ENCODE peak calls at places on chromosomes 1 and 21, in nine cellular contexts. S is fibroblast of lung, D is M059J, K is T1000, P is posterior cingulate gyrus, Y is thoracic aorta, L is NCI-H1930, R is neuronal stem cell, M is mammary epithelial cell. V is an unnamed sample.

GRCh38 chr1:175166746-175167145 is 25.8 kb downstream of the KIAA0040 start:
- DNase-seq in D (no peak), M (no peak), P (no peak), L (no peak), R (no peak), Y (no peak), S (no peak), K (no peak), V (no peak)

GRCh38 chr1:63087966-63088365 is 234.4 kb upstream of the FOXD3 start:
- DNase-seq in D (peak), P (peak), K (no peak), S (peak), R (peak), L (peak), M (no peak), Y (no peak), V (no peak)

GRCh38 chr1:92446546-92446945 is 40.2 kb downstream of the GFI1 start:
- DNase-seq in P (no peak), S (peak), L (no peak), Y (no peak), D (peak), R (no peak), M (peak), K (no peak), V (no peak)

GRCh38 chr1:60068393-60069045 is 5.1 kb downstream of the C1orf87 start:
- DNase-seq in K (no peak), P (no peak), Y (no peak), L (no peak), M (no peak), R (no peak), S (peak), D (no peak), V (no peak)

GRCh38 chr1:8394456-8395321 is 76.8 kb downstream of the SLC45A1 start:
- DNase-seq in P (no peak), K (no peak), R (no peak), L (no peak), M (peak), D (peak), Y (no peak), S (peak), V (peak)

GRCh38 chr1:153548722-153549695 is at the start of gene S100A3:
- DNase-seq in D (peak), M (peak), L (no peak), Y (no peak), R (no peak), K (peak), P (peak), S (peak), V (no peak)

GRCh38 chr1:9755441-9755995 is 68.2 kb downstream of the CLSTN1 start:
- DNase-seq in M (no peak), S (peak), Y (no peak), D (peak), R (no peak), P (no peak), L (no peak), K (no peak), V (no peak)

GRCh38 chr1:203858055-203858454 is 3.3 kb upstream of the SNRPE start:
- DNase-seq in P (no peak), M (peak), S (peak), R (no peak), D (peak), Y (no peak), L (no peak), K (peak), V (no peak)

GRCh38 chr1:227343201-227343600 is 24.9 kb upstream of the CDC42BPA start:
- DNase-seq in K (no peak), S (no peak), R (no peak), M (no peak), D (no peak), Y (no peak), L (no peak), P (no peak), V (no peak)

GRCh38 chr1:112298558-112298957 is 97.5 kb upstream of the CTTNBP2NL start:
- DNase-seq in S (peak), R (peak), Y (no peak), P (peak), M (peak), D (peak), L (peak), K (no peak), V (peak)

GRCh38 chr1:225602590-225603206 is 50.2 kb downstream of the ENAH start:
- DNase-seq in K (no peak), M (no peak), Y (no peak), L (no peak), R (no peak), P (no peak), D (peak), S (no peak), V (no peak)

GRCh38 chr1:222048030-222048632 is 306.2 kb upstream of the DUSP10 start:
- DNase-seq in M (peak), R (no peak), Y (no peak), D (peak), S (peak), K (no peak), P (no peak), L (no peak), V (no peak)

GRCh38 chr1:246364415-246364941 is 142.6 kb downstream of the SMYD3 start:
- DNase-seq in M (no peak), Y (no peak), P (no peak), K (no peak), S (peak), R (no peak), D (no peak), L (no peak), V (no peak)

GRCh38 chr1:43705334-43705733 is 2.0 kb upstream of the ST3GAL3 start:
- DNase-seq in D (no peak), K (no peak), S (no peak), L (no peak), R (no peak), Y (no peak), M (no peak), P (no peak), V (no peak)

GRCh38 chr1:235919127-235919796 is 52.6 kb upstream of the LYST start:
- DNase-seq in R (no peak), D (peak), P (no peak), L (no peak), K (no peak), S (no peak), Y (no peak), M (no peak), V (no peak)

GRCh38 chr1:110210604-110211502 is 739 bp downstream of the KCNC4 start:
- DNase-seq in R (no peak), S (peak), D (peak), K (no peak), M (peak), P (peak), L (no peak), Y (no peak), V (peak)

GRCh38 chr1:163372576-163372975 is 50.8 kb downstream of the NUF2 start:
- DNase-seq in S (no peak), M (no peak), Y (no peak), R (no peak), L (no peak), K (no peak), P (no peak), D (no peak), V (no peak)

GRCh38 chr1:242212401-242212800 is 213.5 kb upstream of the MAP1LC3C start:
- DNase-seq in D (no peak), K (no peak), M (no peak), Y (no peak), S (no peak), L (no peak), R (no peak), P (no peak), V (no peak)

GRCh38 chr1:5895446-5896406 is 96.5 kb downstream of the NPHP4 start:
- DNase-seq in S (no peak), P (peak), D (no peak), Y (no peak), M (no peak), R (no peak), L (no peak), K (no peak), V (no peak)

GRCh38 chr1:24191860-24192259 is 4.8 kb upstream of the IFNLR1 start:
- DNase-seq in R (no peak), P (no peak), D (peak), Y (no peak), L (no peak), S (peak), K (no peak), M (peak), V (peak)

GRCh38 chr1:67399594-67399993 is 30.6 kb downstream of the SERBP1 start:
- DNase-seq in P (no peak), M (no peak), L (no peak), S (no peak), D (no peak), Y (no peak), K (no peak), R (no peak), V (no peak)

GRCh38 chr1:23837905-23838304 is 12.7 kb upstream of the HMGCL start:
- DNase-seq in M (no peak), K (no peak), D (no peak), L (no peak), S (no peak), P (no peak), R (no peak), Y (no peak), V (peak)

GRCh38 chr1:231216515-231216914 is 24.5 kb upstream of the GNPAT start:
- DNase-seq in R (no peak), M (peak), Y (no peak), P (no peak), D (no peak), S (no peak), L (no peak), K (no peak), V (no peak)

GRCh38 chr21:34947122-34947534 is 102.0 kb downstream of the RUNX1 start:
- DNase-seq in S (no peak), K (no peak), R (no peak), M (no peak), D (no peak), L (no peak), Y (no peak), P (no peak), V (no peak)

GRCh38 chr21:46347791-46348381 is 23.9 kb downstream of the PCNT start:
- DNase-seq in L (no peak), R (no peak), M (no peak), D (no peak), S (peak), Y (no peak), P (peak), K (no peak), V (no peak)

GRCh38 chr1:168259567-168259966 is 21.1 kb upstream of the TBX19 start:
- DNase-seq in K (no peak), S (no peak), Y (no peak), P (no peak), D (no peak), R (no peak), L (no peak), M (no peak), V (no peak)

GRCh38 chr1:23456226-23456625 is 27.8 kb downstream of the ASAP3 start:
- DNase-seq in D (peak), M (peak), S (peak), K (peak), P (no peak), L (no peak), R (no peak), Y (no peak), V (no peak)

GRCh38 chr21:46111193-46111571 is 13.3 kb downstream of the COL6A2 start:
- DNase-seq in P (peak), M (no peak), L (no peak), Y (no peak), K (no peak), R (no peak), S (no peak), D (no peak), V (no peak)

GRCh38 chr1:4173731-4174130 is 273.7 kb upstream of the C1orf174 start:
- DNase-seq in M (no peak), S (no peak), L (no peak), D (no peak), Y (no peak), R (no peak), K (no peak), P (no peak), V (no peak)

GRCh38 chr1:244100691-244101453 is 49.8 kb downstream of the ZBTB18 start:
- DNase-seq in P (peak), Y (no peak), K (no peak), R (no peak), S (peak), D (no peak), M (no peak), L (no peak), V (no peak)

GRCh38 chr1:15994590-15995351 is 9.3 kb upstream of the SRARP start:
- DNase-seq in D (peak), M (peak), Y (no peak), K (peak), P (peak), R (no peak), S (peak), L (no peak), V (peak)

GRCh38 chr1:46183119-46183842 is 7.0 kb upstream of the P3R3URF start:
- DNase-seq in D (peak), S (peak), R (no peak), K (peak), M (peak), P (no peak), L (no peak), Y (peak), V (peak)

GRCh38 chr1:160837558-160838205 is 25.0 kb downstream of the CD244 start:
- DNase-seq in K (no peak), R (peak), L (no peak), M (peak), D (peak), Y (no peak), S (peak), P (no peak), V (peak)

V was measured in cardiac muscle cell.